ENCODE peak calls at places on chromosomes 3 and 15, in ten cellular contexts. F is RWPE1, A is HTR-8/SVneo, J is colonic mucosa, B is aorta, D is fibroblast of mammary gland, Y is foreskin fibroblast, L is fibroblast of lung, W is type B pancreatic cell, C is T-cell. V is an unnamed sample.

GRCh38 chr3:119643528-119643927 is 16.9 kb downstream of the POPDC2 start:
- DNase-seq in F (peak), A (peak), J (no peak), B (no peak), D (peak), Y (peak), L (peak), W (no peak), C (no peak), V (no peak)

GRCh38 chr3:184766555-184767261 is 45.3 kb upstream of the VPS8 start:
- DNase-seq in F (peak), A (no peak), J (no peak), B (peak), D (no peak), Y (no peak), L (peak), W (no peak), C (no peak), V (no peak)

GRCh38 chr3:181752202-181752671 is 40.5 kb downstream of the SOX2 start:
- DNase-seq in F (no peak), A (no peak), J (no peak), B (no peak), D (no peak), Y (no peak), L (no peak), W (no peak), C (no peak), V (no peak)

GRCh38 chr3:81550415-81550814 is 211.0 kb downstream of the GBE1 start:
- DNase-seq in F (no peak), A (no peak), J (no peak), B (no peak), D (peak), Y (peak), L (no peak), W (no peak), C (no peak), V (no peak)

GRCh38 chr3:288383-288782 is 91.8 kb downstream of the CHL1 start:
- DNase-seq in F (no peak), A (no peak), J (no peak), B (no peak), D (no peak), Y (no peak), L (no peak), W (no peak), C (no peak), V (no peak)

GRCh38 chr15:63504979-63505841 is 817 bp downstream of the USP3 start:
- DNase-seq in F (no peak), A (no peak), J (peak), B (peak), D (peak), Y (no peak), L (peak), W (peak), C (peak), V (peak)

GRCh38 chr3:13296662-13297061 is 123.5 kb downstream of the NUP210 start:
- DNase-seq in F (no peak), A (no peak), J (no peak), B (peak), D (no peak), Y (no peak), L (no peak), W (no peak), C (no peak), V (no peak)

GRCh38 chr3:168241156-168241555 is 145.4 kb upstream of the GOLIM4 start:
- DNase-seq in F (no peak), A (no peak), J (no peak), B (no peak), D (no peak), Y (no peak), L (no peak), W (no peak), C (no peak), V (no peak)

GRCh38 chr3:172832983-172833382 is 82.5 kb downstream of the ECT2 start:
- DNase-seq in F (no peak), A (no peak), J (no peak), B (no peak), D (no peak), Y (no peak), L (no peak), W (no peak), C (no peak), V (no peak)

GRCh38 chr3:35760147-35760546 is 120.8 kb downstream of the ARPP21 start:
- DNase-seq in F (no peak), A (no peak), J (no peak), B (no peak), D (no peak), Y (no peak), L (no peak), W (no peak), C (no peak), V (no peak)

GRCh38 chr3:159964166-159964973 is 24.3 kb upstream of the IL12A start:
- DNase-seq in F (peak), A (peak), J (no peak), B (no peak), D (peak), Y (peak), L (peak), W (no peak), C (no peak), V (no peak)

GRCh38 chr3:72368331-72368975 is 479.8 kb downstream of the SHQ1 start:
- DNase-seq in F (no peak), A (no peak), J (no peak), B (no peak), D (peak), Y (no peak), L (peak), W (no peak), C (no peak), V (no peak)

GRCh38 chr15:80010131-80010673 is 39.2 kb upstream of the BCL2A1 start:
- DNase-seq in F (peak), A (no peak), J (no peak), B (no peak), D (peak), Y (peak), L (peak), W (no peak), C (no peak), V (no peak)

GRCh38 chr3:34727700-34728099 is 911.6 kb upstream of the ARPP21 start:
- DNase-seq in F (no peak), A (peak), J (no peak), B (no peak), D (no peak), Y (no peak), L (no peak), W (no peak), C (no peak), V (no peak)

GRCh38 chr3:174438501-174439156 is 420.5 kb upstream of the NAALADL2 start:
- DNase-seq in F (no peak), A (no peak), J (no peak), B (no peak), D (peak), Y (no peak), L (peak), W (no peak), C (no peak), V (no peak)

GRCh38 chr15:64536244-64536836 is 76.0 kb downstream of the ZNF609 start:
- DNase-seq in F (peak), A (peak), J (peak), B (no peak), D (peak), Y (peak), L (peak), W (no peak), C (no peak), V (no peak)

GRCh38 chr3:62723171-62723570 is 152.0 kb downstream of the CADPS start:
- DNase-seq in F (no peak), A (no peak), J (no peak), B (no peak), D (no peak), Y (no peak), L (no peak), W (no peak), C (no peak), V (no peak)

GRCh38 chr3:112604536-112604935 is 36.4 kb downstream of the CCDC80 start:
- DNase-seq in F (no peak), A (peak), J (no peak), B (no peak), D (peak), Y (peak), L (peak), W (no peak), C (no peak), V (no peak)

GRCh38 chr3:50302095-50303037 is 1.0 kb downstream of the HYAL1 start:
- DNase-seq in F (no peak), A (no peak), J (no peak), B (no peak), D (no peak), Y (no peak), L (no peak), W (no peak), C (no peak), V (no peak)

GRCh38 chr3:160217675-160218074 is 7.5 kb upstream of the C3orf80 start:
- DNase-seq in F (no peak), A (no peak), J (no peak), B (no peak), D (no peak), Y (no peak), L (no peak), W (no peak), C (no peak), V (no peak)

GRCh38 chr3:53109190-53109589 is 21.0 kb downstream of the RFT1 start:
- DNase-seq in F (peak), A (peak), J (no peak), B (no peak), D (peak), Y (peak), L (no peak), W (no peak), C (no peak), V (peak)

GRCh38 chr15:63321462-63321861 is 44.1 kb downstream of the APH1B start:
- DNase-seq in F (no peak), A (no peak), J (no peak), B (no peak), D (no peak), Y (no peak), L (no peak), W (no peak), C (no peak), V (no peak)

V was measured in activated T-helper 1 cell treated with anti-CD3 and anti-CD28 coated beads, Interleukin-12 subunit alpha, Interleukin-12 subunit beta, Interleukin-2, Interleukin-4 antibody, amounts not matched to agents 30 ng/mL and 10 ng/mL and 1 ng/mL, durations not matched to agents 14 hours and 24 hours and 36 hours.